ENCODE peak calls at places on chromosomes 13 and 19, in nine cellular contexts. G is stimulated activated CD4-positive, alpha-beta T cell treated with anti-CD3 and anti-CD28 coated beads, Interleukin-15, amount 100 ng/mL, for 24 hours; N is AG10803; T is mesendoderm; U is NCI-H2081; E is tibial nerve; J is cerebellum; D is Right ventricle myocardium inferior; V is NK-92 treated with Interleukin-12 subunit alpha and Interleukin-12 subunit beta, amount 100 ng/mL, for 24 hours. Z is an unnamed sample.

GRCh38 chr19:51688665-51689571 is 4.2 kb upstream of the SPACA6 start:
- DNase-seq in E (peak), V (no peak), T (peak), N (peak), G (peak), D (peak), J (peak), U (no peak), Z (peak)

GRCh38 chr13:21849323-21849722 is 178.4 kb downstream of the FGF9 start:
- DNase-seq in G (peak), N (peak), D (no peak), J (no peak), V (no peak), T (peak), E (no peak), U (peak), Z (peak)

GRCh38 chr19:50992666-50993035 is 8.8 kb downstream of the KLK8 start:
- DNase-seq in U (no peak), V (no peak), T (no peak), G (no peak), D (no peak), E (no peak), N (no peak), J (no peak), Z (no peak)

GRCh38 chr19:49421039-49421877 is 2.0 kb downstream of the PTH2 start:
- DNase-seq in V (no peak), T (peak), E (peak), J (peak), N (peak), U (peak), D (peak), G (peak), Z (peak)

GRCh38 chr19:1004204-1004802 is 4.1 kb downstream of the GRIN3B start:
- DNase-seq in E (no peak), J (no peak), N (no peak), U (no peak), V (no peak), D (no peak), T (no peak), G (no peak), Z (no peak)

GRCh38 chr13:89372193-89372592 is 1701.0 kb downstream of the SLITRK5 start:
- DNase-seq in U (no peak), V (no peak), N (no peak), G (no peak), J (no peak), D (no peak), T (no peak), E (no peak), Z (no peak)

GRCh38 chr13:69857188-69857821 is 250.3 kb upstream of the ATXN8OS start:
- DNase-seq in T (peak), E (no peak), U (peak), G (no peak), V (no peak), J (peak), D (no peak), N (peak), Z (peak)

GRCh38 chr19:50835103-50835784 is 1.9 kb upstream of the KLK15 start:
- DNase-seq in D (no peak), U (no peak), V (no peak), J (no peak), T (no peak), E (no peak), G (no peak), N (peak), Z (no peak)

GRCh38 chr19:17058236-17058635 is 17.0 kb downstream of the HAUS8 start:
- DNase-seq in G (no peak), D (no peak), E (no peak), J (no peak), N (peak), U (no peak), T (peak), V (no peak), Z (no peak)

GRCh38 chr19:29569038-29569911 is 36.8 kb upstream of the POP4 start:
- DNase-seq in G (no peak), U (no peak), N (no peak), T (no peak), J (no peak), V (no peak), E (no peak), D (no peak), Z (no peak)

GRCh38 chr19:33587150-33587549 is 34.6 kb upstream of the CHST8 start:
- DNase-seq in T (no peak), D (no peak), E (no peak), N (no peak), G (no peak), J (no peak), V (no peak), U (no peak), Z (no peak)

Z was measured in G401.